ENCODE peak calls at places on chromosomes 13 and 19, in four cellular contexts. Q, E, R and W are unnamed samples.

GRCh38 chr13:20826810-20827560 is 53.2 kb upstream of the EEF1AKMT1 start:
- DNase-seq in Q (no peak), E (no peak), R (no peak), W (no peak)

GRCh38 chr13:32582281-32582680 is 4.0 kb upstream of the PDS5B start:
- DNase-seq in Q (no peak), E (no peak), R (no peak), W (no peak)

GRCh38 chr13:39329182-39329639 is 273.8 kb downstream of the LHFPL6 start:
- DNase-seq in Q (peak; percentile 45), E (peak; percentile 24), R (no peak), W (no peak)

GRCh38 chr19:35161434-35161743 is 6.9 kb downstream of the FXYD5 start:
- DNase-seq in Q (no peak), E (no peak), R (no peak), W (no peak)

GRCh38 chr19:31347828-31348314 is 1.4 kb downstream of the TSHZ3 start:
- DNase-seq in Q (peak; percentile 29), E (no peak), R (no peak), W (no peak)

GRCh38 chr13:51906581-51906980 is 44.8 kb downstream of the CCDC70 start:
- DNase-seq in Q (no peak), E (no peak), R (peak; percentile 86), W (no peak)

GRCh38 chr19:54558339-54558738 is 15.3 kb upstream of the LILRA2 start:
- DNase-seq in Q (no peak), E (no peak), R (no peak), W (no peak)

GRCh38 chr13:37868691-37869505 is 674 bp downstream of the TRPC4 start:
- DNase-seq in Q (peak; percentile 72), E (peak; percentile 4), R (no peak), W (no peak)

GRCh38 chr13:36420437-36420891 is 11.8 kb upstream of the CCNA1 start:
- DNase-seq in Q (peak; percentile 85), E (peak; percentile 60), R (peak; percentile 74), W (peak; percentile 47)

GRCh38 chr19:55228015-55228391 is 560 bp downstream of the TMEM86B start:
- DNase-seq in Q (no peak), E (no peak), R (peak; percentile 66), W (no peak)

GRCh38 chr13:94168784-94169512 is 310.5 kb downstream of the DCT start:
- DNase-seq in Q (peak; percentile 51), E (no peak), R (no peak), W (no peak)

GRCh38 chr13:41614671-41615519 is 157.5 kb downstream of the RGCC start:
- DNase-seq in Q (peak; percentile 32), E (no peak), R (no peak), W (no peak)

GRCh38 chr13:94925263-94925662 is 212.9 kb upstream of the SOX21 start:
- DNase-seq in Q (no peak), E (no peak), R (no peak), W (no peak)

GRCh38 chr13:43391021-43391420 is 367.6 kb downstream of the DNAJC15 start:
- DNase-seq in Q (no peak), E (no peak), R (no peak), W (no peak)

GRCh38 chr19:16368385-16369305 is 44.0 kb downstream of the KLF2 start:
- DNase-seq in Q (no peak), E (no peak), R (no peak), W (peak; percentile 57)

GRCh38 chr13:112959206-112959605 is 9.8 kb upstream of the MCF2L start:
- DNase-seq in Q (peak; percentile 7), E (no peak), R (peak; percentile 44), W (no peak)

GRCh38 chr13:109355129-109355528 is 431.3 kb downstream of the IRS2 start:
- DNase-seq in Q (no peak), E (no peak), R (no peak), W (no peak)

GRCh38 chr13:97076898-97077297 is 82.6 kb upstream of the OXGR1 start:
- DNase-seq in Q (peak; percentile 76), E (no peak), R (no peak), W (no peak)

GRCh38 chr19:4493104-4493928 is 21.2 kb downstream of the HDGFL2 start:
- DNase-seq in Q (no peak), E (no peak), R (no peak), W (no peak)

GRCh38 chr19:23762884-23763711 is 4.4 kb upstream of the ZNF681 start:
- DNase-seq in Q (peak; percentile 72), E (peak; percentile 73), R (peak; percentile 71), W (peak; percentile 74)

GRCh38 chr19:49441210-49441959 is at the start of gene SLC17A7:
- DNase-seq in Q (no peak), E (no peak), R (no peak), W (peak; percentile 55)

GRCh38 chr19:41748012-41748411 is 7.3 kb upstream of the CEACAM6 start:
- DNase-seq in Q (no peak), E (no peak), R (no peak), W (no peak)

GRCh38 chr13:44249439-44249838 is 124.2 kb upstream of the SERP2 start:
- DNase-seq in Q (peak; percentile 85), E (no peak), R (no peak), W (no peak)

GRCh38 chr19:5113101-5113557 is 144.2 kb downstream of the KDM4B start:
- DNase-seq in Q (no peak), E (no peak), R (no peak), W (no peak)

GRCh38 chr13:114035583-114036501 is 62.0 kb upstream of the C13orf46 start:
- DNase-seq in Q (peak; percentile 26), E (no peak), R (no peak), W (no peak)

GRCh38 chr13:19864018-19864338 is 529 bp upstream of the ZMYM5 start:
- DNase-seq in Q (peak; percentile 94), E (peak; percentile 68), R (peak; percentile 78), W (peak; percentile 35)

GRCh38 chr19:679418-680286 is 3.5 kb downstream of the FSTL3 start:
- DNase-seq in Q (peak; percentile 89), E (no peak), R (peak; percentile 59), W (no peak)

DNA sequence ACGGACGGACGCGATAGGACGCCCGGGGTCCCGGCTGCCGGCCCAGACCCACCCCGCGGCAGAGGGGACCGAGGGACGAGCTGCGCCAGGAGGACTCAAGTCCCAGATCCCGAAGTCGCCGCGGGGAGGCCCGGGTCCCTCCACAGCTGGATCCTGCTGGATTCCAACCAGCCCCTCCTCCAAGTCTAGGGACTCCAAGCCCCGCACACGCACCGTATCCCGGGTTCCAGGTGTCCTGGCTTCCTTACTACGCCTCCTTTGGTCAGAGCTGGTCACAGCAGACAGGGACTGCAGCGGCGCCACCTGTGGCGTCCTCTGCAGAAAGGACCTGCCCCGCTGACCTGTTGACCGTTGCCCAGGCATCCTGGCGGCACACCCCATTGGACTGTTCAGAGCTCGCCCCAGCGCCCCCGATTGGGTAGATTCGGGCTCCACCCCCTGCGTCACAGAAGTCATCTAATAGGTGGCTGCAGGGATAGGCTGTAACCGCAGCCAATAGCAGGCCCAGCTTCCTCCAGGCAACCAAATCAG is 29.0 kb upstream of the ZNF709 start:
- DNase-seq in Q (no peak), E (no peak), R (no peak), W (no peak)
- H3K9me3 ChIP-seq in Q (no peaks in the 10 kb centered on the region), E (peaks cover 3% of the 10 kb centered on the region), R (no peaks in the 10 kb centered on the region), W (peaks cover 3% of the 10 kb centered on the region)

GRCh38 chr13:108082481-108082880 is 132.9 kb downstream of the LIG4 start:
- DNase-seq in Q (no peak), E (no peak), R (no peak), W (no peak)

GRCh38 chr13:108083056-108083455 is 132.3 kb downstream of the LIG4 start:
- DNase-seq in Q (no peak), E (no peak), R (no peak), W (no peak)

DNA sequence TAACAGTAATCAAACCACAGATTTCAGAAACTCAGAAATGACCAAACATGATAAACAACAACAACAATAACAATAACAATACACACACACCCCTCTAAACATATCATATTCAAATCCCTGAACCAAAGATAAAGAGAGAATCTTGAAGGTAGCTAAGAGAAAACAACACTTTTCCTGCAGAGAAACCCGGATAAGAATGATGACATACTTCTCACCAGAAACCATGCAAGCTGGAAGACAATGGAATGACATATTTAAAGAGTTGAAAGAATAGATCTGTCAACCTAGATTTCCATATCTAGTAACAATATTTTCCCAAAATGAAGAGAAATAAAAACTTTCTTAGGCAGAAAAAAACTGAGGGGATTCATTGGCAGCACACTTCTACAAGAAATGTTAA is 138.1 kb downstream of the LIG4 start:
- DNase-seq in Q (no peak), E (no peak), R (no peak), W (no peak)
- H3K9me3 ChIP-seq in Q (no peaks in the 10 kb centered on the region), E (no peaks in the 10 kb centered on the region), R (no peaks in the 10 kb centered on the region), W (no peaks in the 10 kb centered on the region)

DNA sequence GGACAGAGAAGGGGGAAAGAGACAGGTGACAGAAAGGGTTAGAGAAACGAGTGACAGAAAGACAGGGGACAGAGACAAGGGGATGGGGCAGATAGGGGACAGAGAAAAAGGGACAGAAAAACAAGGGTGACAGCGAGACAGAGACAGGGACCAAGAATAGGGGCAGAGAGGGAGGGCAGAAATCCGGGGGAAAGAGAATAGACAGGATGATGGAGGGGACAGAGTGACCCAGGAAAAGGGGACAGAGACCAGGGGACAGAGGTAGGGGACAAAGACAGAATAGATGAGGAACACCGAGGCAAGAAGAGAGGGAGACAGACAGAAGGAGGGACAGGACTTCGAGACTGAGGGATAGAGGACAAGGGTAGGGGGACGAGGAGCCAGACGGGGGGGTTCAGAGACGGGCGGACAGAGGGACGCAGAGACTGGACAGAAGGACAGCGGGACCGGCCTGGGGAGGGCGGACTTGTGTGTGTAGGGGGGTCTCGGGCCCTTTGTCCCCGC is 607 bp downstream of the CADM4 start:
- DNase-seq in Q (no peak), E (no peak), R (no peak), W (no peak)
- H3K9me3 ChIP-seq in Q (no peaks in the 10 kb centered on the region), E (no peaks in the 10 kb centered on the region), R (no peaks in the 10 kb centered on the region), W (no peaks in the 10 kb centered on the region)

GRCh38 chr19:43910884-43911283 is 24.2 kb downstream of the ZNF45 start:
- DNase-seq in Q (no peak), E (no peak), R (no peak), W (no peak)

GRCh38 chr19:43914051-43914450 is 21.0 kb downstream of the ZNF45 start:
- DNase-seq in Q (no peak), E (no peak), R (no peak), W (no peak)

GRCh38 chr19:43908659-43909058 is 26.4 kb downstream of the ZNF45 start:
- DNase-seq in Q (no peak), E (no peak), R (no peak), W (no peak)

DNA sequence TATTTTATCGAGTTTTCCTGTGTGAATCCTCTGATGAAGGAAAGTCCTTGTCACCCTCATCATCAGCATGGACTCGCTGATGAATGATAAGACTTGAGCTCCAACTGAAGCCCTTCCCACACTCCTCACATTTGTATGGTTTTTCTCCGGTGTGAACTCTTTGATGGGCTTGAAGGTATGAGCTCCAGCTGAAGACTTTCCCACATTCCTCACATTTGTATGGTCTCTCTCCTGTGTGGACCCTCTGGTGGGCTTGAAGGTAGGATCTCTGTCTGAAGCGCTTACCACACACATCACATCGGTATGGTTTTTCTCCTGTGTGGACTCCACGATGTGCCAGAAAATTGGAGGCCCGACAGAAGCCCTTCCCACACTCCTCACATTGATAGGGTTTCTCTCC is 21.7 kb downstream of the ZNF45 start:
- DNase-seq in Q (no peak), E (no peak), R (no peak), W (no peak)
- H3K9me3 ChIP-seq in Q (peaks cover 8% of the 10 kb centered on the region), E (peaks cover 14% of the 10 kb centered on the region), R (peaks cover 48% of the 10 kb centered on the region), W (peaks cover 31% of the 10 kb centered on the region)